ENCODE peak calls at places on chromosomes 3 and 15, in seven cellular contexts. E is mesendoderm, D is fibroblast of mammary gland, C is fibroblast of pulmonary artery, L is GM13977, S is HEK293T, M is foreskin fibroblast. N is an unnamed sample.

GRCh38 chr15:64067564-64068030 is 21.3 kb upstream of the DAPK2 start:
- DNase-seq in M (peak; percentile 76), C (peak; percentile 69), D (peak; percentile 61), E (peak; percentile 75), S (peak; percentile 64), L (peak; percentile 70), N (no peak)

GRCh38 chr15:38072507-38073277 is 138.3 kb downstream of the TMCO5A start:
- DNase-seq in C (peak; percentile 81), M (peak; percentile 85), D (peak; percentile 79), E (peak; percentile 98), L (peak; percentile 46), S (peak; percentile 27), N (no peak)

GRCh38 chr15:88031461-88031860 is 225.1 kb downstream of the NTRK3 start:
- DNase-seq in L (no peak), S (no peak), D (peak; percentile 17), C (no peak), E (no peak), M (no peak), N (no peak)

GRCh38 chr3:160575589-160575988 is 10.2 kb upstream of the KPNA4 start:
- DNase-seq in L (no peak), D (no peak), S (no peak), M (no peak), E (no peak), C (no peak), N (no peak)

GRCh38 chr3:46998852-46999515 is 19.5 kb downstream of the NBEAL2 start:
- DNase-seq in S (no peak), C (no peak), M (no peak), E (no peak), L (no peak), D (no peak), N (no peak)

GRCh38 chr15:39404767-39405173 is 176.1 kb upstream of the THBS1 start:
- DNase-seq in E (peak; percentile 78), C (peak; percentile 97), M (peak; percentile 98), S (no peak), L (no peak), D (peak; percentile 96), N (no peak)

GRCh38 chr15:89112341-89112971 is 24.2 kb downstream of the ABHD2 start:
- DNase-seq in M (peak; percentile 87), E (no peak), C (no peak), D (peak; percentile 72), L (peak; percentile 40), S (no peak), N (peak; percentile 27)

GRCh38 chr3:50167069-50167781 is 12.1 kb downstream of the SEMA3F start:
- DNase-seq in C (no peak), L (no peak), S (no peak), D (no peak), E (no peak), M (no peak), N (no peak)

GRCh38 chr3:113890256-113890900 is 51.8 kb downstream of the GRAMD1C start:
- DNase-seq in S (peak; percentile 8), E (peak; percentile 28), D (no peak), C (no peak), M (no peak), L (no peak), N (no peak)

GRCh38 chr3:127423856-127424765 is 136.3 kb upstream of the PRR20G start:
- DNase-seq in C (no peak), S (no peak), L (no peak), E (no peak), M (no peak), D (no peak), N (no peak)

GRCh38 chr3:108414007-108414406 is 96.4 kb downstream of the MYH15 start:
- DNase-seq in D (no peak), S (no peak), L (no peak), C (no peak), E (no peak), M (peak; percentile 40), N (no peak)

GRCh38 chr15:75843618-75844610 is 667 bp downstream of the UBE2Q2 start:
- DNase-seq in C (peak; percentile 45), D (peak; percentile 37), M (peak; percentile 81), S (peak; percentile 59), L (peak; percentile 87), E (peak; percentile 64), N (peak; percentile 56)

GRCh38 chr3:32757618-32758374 is 60.0 kb upstream of the TRIM71 start:
- DNase-seq in D (no peak), L (no peak), S (no peak), E (no peak), C (no peak), M (no peak), N (no peak)

GRCh38 chr3:195859061-195859845 is 47.5 kb upstream of the MUC4 start:
- DNase-seq in C (peak; percentile 68), M (peak; percentile 85), E (peak; percentile 80), D (peak; percentile 64), L (peak; percentile 91), S (peak; percentile 65), N (peak; percentile 73)

GRCh38 chr3:177134166-177134565 is 63.1 kb downstream of the TBL1XR1 start:
- DNase-seq in C (no peak), L (no peak), M (no peak), S (no peak), D (peak; percentile 37), E (no peak), N (no peak)

GRCh38 chr15:65653781-65654521 is 32.2 kb downstream of the SLC24A1 start:
- DNase-seq in L (no peak), S (no peak), E (no peak), C (peak; percentile 73), M (peak; percentile 75), D (peak; percentile 74), N (no peak)

GRCh38 chr3:33092496-33093254 is 4.3 kb downstream of the GLB1 start:
- DNase-seq in C (no peak), D (no peak), L (no peak), M (no peak), E (no peak), S (no peak), N (no peak)

GRCh38 chr3:127535901-127536817 is 54.4 kb downstream of the TPRA1 start:
- DNase-seq in C (no peak), S (no peak), L (no peak), D (no peak), M (no peak), E (no peak), N (no peak)

N was measured in GM12892.